ENCODE peak calls at places on chromosomes 2 and 18, in nine cellular contexts. Z is sigmoid colon; Y is HCT116; E is body of pancreas; A is PC-9; Q is iPS DF 6.9; P is CD8-positive, alpha-beta memory T cell; S is effector memory CD4-positive, alpha-beta T cell; G is PC-3. F is an unnamed sample. For H3K4me1, the result is how much of the 10 kb centered on the place peaks cover.

GRCh38 chr2:66173635-66174034 is 261.3 kb upstream of the MEIS1 start:
- DNase-seq in Z (no peak), Y (no peak), E (no peak), A (no peak), Q (no peak), P (no peak), S (no peak), G (no peak), F (no peak)

GRCh38 chr18:8661754-8662573 is 43.4 kb upstream of the MTCL1 start:
- DNase-seq in Z (no peak), Y (no peak), E (peak), A (no peak), Q (peak), P (no peak), S (no peak), G (peak), F (peak)

GRCh38 chr2:190493095-190493494 is 41.4 kb downstream of the NEMP2 start:
- DNase-seq in Z (no peak), Y (no peak), E (no peak), A (no peak), Q (no peak), P (no peak), S (no peak), G (no peak), F (no peak)

GRCh38 chr2:181807526-181807925 is 84.0 kb upstream of the ITPRID2 start:
- DNase-seq in Z (no peak), Y (no peak), E (no peak), A (no peak), Q (no peak), P (no peak), S (no peak), G (no peak), F (no peak)

GRCh38 chr18:41371718-41372117 is 583.3 kb upstream of the PIK3C3 start:
- DNase-seq in Z (no peak), Y (no peak), E (peak), A (no peak), Q (no peak), P (no peak), S (no peak), G (no peak), F (no peak)

GRCh38 chr2:106582431-106583143 is 95.4 kb downstream of the CD8B2 start:
- DNase-seq in Z (peak), Y (peak), E (peak), A (peak), Q (peak), P (peak), S (peak), G (peak), F (peak)

GRCh38 chr2:28654286-28654980 is 97.2 kb upstream of the PPP1CB start:
- DNase-seq in Z (peak), Y (no peak), E (no peak), A (no peak), Q (no peak), P (no peak), S (no peak), G (no peak), F (no peak)

GRCh38 chr18:9609190-9609589 is 5.2 kb downstream of the PPP4R1 start:
- DNase-seq in Z (no peak), Y (no peak), E (no peak), A (no peak), Q (no peak), P (no peak), S (no peak), G (peak), F (no peak)

GRCh38 chr18:10420561-10421352 is 33.7 kb upstream of the APCDD1 start:
- DNase-seq in Z (no peak), Y (no peak), E (no peak), A (no peak), Q (no peak), P (no peak), S (no peak), G (no peak), F (no peak)

GRCh38 chr2:174729797-174730529 is 34.3 kb downstream of the CHRNA1 start:
- DNase-seq in Z (no peak), Y (no peak), E (no peak), A (no peak), Q (peak), P (peak), S (peak), G (no peak), F (no peak)

GRCh38 chr2:148184967-148185366 is 164.1 kb downstream of the MBD5 start:
- DNase-seq in Z (no peak), Y (no peak), E (no peak), A (no peak), Q (no peak), P (no peak), S (no peak), G (no peak), F (no peak)

GRCh38 chr2:109212836-109213563 is 84.0 kb downstream of the SH3RF3 start:
- DNase-seq in Z (peak), Y (no peak), E (no peak), A (no peak), Q (no peak), P (no peak), S (no peak), G (no peak), F (no peak)

GRCh38 chr2:187982668-187983067 is 309.0 kb upstream of the GULP1 start:
- DNase-seq in Z (no peak), Y (no peak), E (peak), A (no peak), Q (no peak), P (no peak), S (no peak), G (peak), F (no peak)

GRCh38 chr2:602571-603366 is 74.4 kb downstream of the TMEM18 start:
- DNase-seq in Z (no peak), Y (peak), E (no peak), A (peak), Q (no peak), P (no peak), S (no peak), G (peak), F (no peak)

GRCh38 chr2:218228366-218229092 is 11.5 kb downstream of the ARPC2 start:
- DNase-seq in Z (no peak), Y (no peak), E (no peak), A (no peak), Q (no peak), P (no peak), S (no peak), G (peak), F (no peak)

GRCh38 chr2:127072380-127072779 is 34.6 kb downstream of the BIN1 start:
- DNase-seq in Z (no peak), Y (no peak), E (no peak), A (no peak), Q (no peak), P (no peak), S (no peak), G (no peak), F (no peak)

GRCh38 chr2:96374211-96374951 is 38.8 kb downstream of the NCAPH start:
- DNase-seq in Z (no peak), Y (no peak), E (peak), A (peak), Q (no peak), P (no peak), S (no peak), G (peak), F (no peak)

GRCh38 chr2:240687741-240688562 is 3.7 kb upstream of the AQP12A start:
- DNase-seq in Z (no peak), Y (no peak), E (peak), A (no peak), Q (no peak), P (no peak), S (no peak), G (no peak), F (peak)

GRCh38 chr2:101983928-101984327 is 7.8 kb upstream of the IL1R2 start:
- DNase-seq in Z (no peak), Y (no peak), E (no peak), A (no peak), Q (no peak), P (no peak), S (no peak), G (peak), F (no peak)
- H3K4me1 ChIP-seq in Z (under half), Y (under half), E (under half), A (half or more), Q (under half), P (under half), S (under half), G (under half), F (under half)

DNA sequence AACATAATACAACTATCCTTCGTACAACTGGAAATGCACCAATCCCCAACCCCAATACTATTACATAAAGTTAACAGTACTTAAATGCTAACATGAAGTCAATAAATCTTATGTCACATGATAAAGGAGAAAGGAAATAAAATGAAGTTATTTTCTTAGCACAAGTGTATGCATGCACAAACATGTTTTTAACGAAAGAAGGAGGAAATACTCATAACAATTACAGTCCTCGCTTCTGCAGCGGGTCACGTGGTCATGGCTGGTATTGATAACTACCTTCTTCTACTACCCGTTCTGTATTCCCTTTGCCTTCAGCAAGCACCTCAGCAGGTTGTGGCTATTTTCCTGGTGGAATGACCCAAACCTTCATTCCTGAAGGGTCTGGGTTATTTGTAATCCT is 51.7 kb downstream of the PSMG2 start:
- DNase-seq in Z (no peak), Y (no peak), E (no peak), A (no peak), Q (no peak), P (no peak), S (no peak), G (no peak), F (no peak)
- H3K4me1 ChIP-seq in Z (under half), Y (under half), E (under half), A (under half), Q (under half), P (under half), S (under half), G (under half), F (under half)

GRCh38 chr2:54975598-54976507 is 74.4 kb downstream of the RTN4 start:
- DNase-seq in Z (no peak), Y (no peak), E (no peak), A (no peak), Q (no peak), P (no peak), S (no peak), G (no peak), F (no peak)
- H3K4me1 ChIP-seq in Z (half or more), Y (under half), E (half or more), A (under half), Q (under half), P (under half), S (under half), G (under half), F (under half)

GRCh38 chr2:238868067-238868524 is 20.2 kb downstream of the TWIST2 start:
- DNase-seq in Z (peak), Y (no peak), E (no peak), A (no peak), Q (no peak), P (no peak), S (no peak), G (no peak), F (no peak)
- H3K4me1 ChIP-seq in Z (half or more), Y (under half), E (under half), A (under half), Q (under half), P (under half), S (under half), G (under half), F (under half)

GRCh38 chr18:76458522-76459311 is 36.3 kb downstream of the ZNF516 start:
- DNase-seq in Z (peak), Y (no peak), E (no peak), A (no peak), Q (no peak), P (no peak), S (no peak), G (no peak), F (no peak)

GRCh38 chr18:76461148-76461547 is 33.9 kb downstream of the ZNF516 start:
- DNase-seq in Z (no peak), Y (no peak), E (no peak), A (no peak), Q (no peak), P (no peak), S (no peak), G (no peak), F (no peak)

GRCh38 chr18:76459312-76459686 is 35.7 kb downstream of the ZNF516 start:
- DNase-seq in Z (peak), Y (no peak), E (no peak), A (no peak), Q (no peak), P (no peak), S (no peak), G (no peak), F (no peak)

GRCh38 chr18:76460482-76460881 is 34.6 kb downstream of the ZNF516 start:
- DNase-seq in Z (no peak), Y (no peak), E (no peak), A (no peak), Q (no peak), P (no peak), S (no peak), G (no peak), F (no peak)

GRCh38 chr18:76459687-76460350 is 35.2 kb downstream of the ZNF516 start:
- DNase-seq in Z (peak), Y (peak), E (peak), A (peak), Q (no peak), P (no peak), S (no peak), G (peak), F (no peak)
- H3K4me1 ChIP-seq in Z (under half), Y (under half), E (under half), A (under half), Q (under half), P (under half), S (under half), G (under half), F (under half)

F was measured in mucosa of descending colon.